ENCODE peak calls at places on chromosome 1, in eight cellular contexts. One of them, this sample, is unnamed.

GRCh38 chr1:12049625-12050024 is 13.5 kb upstream of the TNFRSF8 start:
- DNase-seq in CD4-positive, alpha-beta memory T cell: no peak
- DNase-seq in fibroblast of lung: no peak
- DNase-seq in Peyer's patch: no peak
- DNase-seq in thoracic aorta: no peak
- DNase-seq in uterus: no peak
- DNase-seq in SK-N-SH: no peak
- DNase-seq in CD8-positive, alpha-beta memory T cell: no peak
- DNase-seq in this sample: no peak

GRCh38 chr1:211613951-211614350 is 35.0 kb upstream of the SLC30A1 start:
- DNase-seq in SK-N-SH: peak
- DNase-seq in thoracic aorta: no peak
- DNase-seq in CD4-positive, alpha-beta memory T cell: no peak
- DNase-seq in fibroblast of lung: peak
- DNase-seq in Peyer's patch: no peak
- DNase-seq in CD8-positive, alpha-beta memory T cell: no peak
- DNase-seq in uterus: no peak
- DNase-seq in this sample: no peak

GRCh38 chr1:193019442-193020026 is 39.6 kb downstream of the UCHL5 start:
- DNase-seq in SK-N-SH: peak
- DNase-seq in thoracic aorta: no peak
- DNase-seq in CD4-positive, alpha-beta memory T cell: no peak
- DNase-seq in CD8-positive, alpha-beta memory T cell: no peak
- DNase-seq in fibroblast of lung: peak
- DNase-seq in Peyer's patch: no peak
- DNase-seq in uterus: no peak
- DNase-seq in this sample: no peak

GRCh38 chr1:115429242-115429641 is 91.2 kb upstream of the NGF start:
- DNase-seq in CD8-positive, alpha-beta memory T cell: no peak
- DNase-seq in Peyer's patch: no peak
- DNase-seq in fibroblast of lung: peak
- DNase-seq in SK-N-SH: no peak
- DNase-seq in uterus: no peak
- DNase-seq in CD4-positive, alpha-beta memory T cell: no peak
- DNase-seq in thoracic aorta: no peak
- DNase-seq in this sample: no peak

GRCh38 chr1:60904079-60904852 is 178.1 kb upstream of the NFIA start:
- DNase-seq in fibroblast of lung: peak
- DNase-seq in CD4-positive, alpha-beta memory T cell: no peak
- DNase-seq in thoracic aorta: peak
- DNase-seq in Peyer's patch: no peak
- DNase-seq in SK-N-SH: no peak
- DNase-seq in uterus: no peak
- DNase-seq in CD8-positive, alpha-beta memory T cell: no peak
- DNase-seq in this sample: no peak

GRCh38 chr1:119714583-119714982 is 2.8 kb downstream of the PHGDH start:
- DNase-seq in uterus: no peak
- DNase-seq in Peyer's patch: no peak
- DNase-seq in SK-N-SH: no peak
- DNase-seq in CD4-positive, alpha-beta memory T cell: no peak
- DNase-seq in thoracic aorta: no peak
- DNase-seq in fibroblast of lung: no peak
- DNase-seq in CD8-positive, alpha-beta memory T cell: no peak
- DNase-seq in this sample: no peak

GRCh38 chr1:90705910-90706309 is 11.2 kb downstream of the BARHL2 start:
- DNase-seq in SK-N-SH: no peak
- DNase-seq in CD4-positive, alpha-beta memory T cell: no peak
- DNase-seq in CD8-positive, alpha-beta memory T cell: no peak
- DNase-seq in fibroblast of lung: no peak
- DNase-seq in uterus: no peak
- DNase-seq in Peyer's patch: no peak
- DNase-seq in thoracic aorta: no peak
- DNase-seq in this sample: no peak

GRCh38 chr1:68973459-68974244 is 476.8 kb upstream of the DEPDC1 start:
- DNase-seq in uterus: no peak
- DNase-seq in SK-N-SH: no peak
- DNase-seq in thoracic aorta: no peak
- DNase-seq in CD4-positive, alpha-beta memory T cell: no peak
- DNase-seq in CD8-positive, alpha-beta memory T cell: no peak
- DNase-seq in fibroblast of lung: peak
- DNase-seq in Peyer's patch: no peak
- DNase-seq in this sample: no peak

GRCh38 chr1:4397196-4397595 is 257.2 kb upstream of the AJAP1 start:
- DNase-seq in thoracic aorta: no peak
- DNase-seq in SK-N-SH: no peak
- DNase-seq in fibroblast of lung: peak
- DNase-seq in CD8-positive, alpha-beta memory T cell: no peak
- DNase-seq in Peyer's patch: no peak
- DNase-seq in uterus: no peak
- DNase-seq in CD4-positive, alpha-beta memory T cell: no peak
- DNase-seq in this sample: no peak

GRCh38 chr1:25425098-25426085 is 4.8 kb upstream of the RHCE start:
- DNase-seq in fibroblast of lung: peak
- DNase-seq in uterus: no peak
- DNase-seq in CD8-positive, alpha-beta memory T cell: no peak
- DNase-seq in thoracic aorta: no peak
- DNase-seq in SK-N-SH: no peak
- DNase-seq in Peyer's patch: peak
- DNase-seq in CD4-positive, alpha-beta memory T cell: no peak
- DNase-seq in this sample: no peak

GRCh38 chr1:11499825-11500331 is 20.9 kb downstream of the DISP3 start:
- DNase-seq in CD8-positive, alpha-beta memory T cell: no peak
- DNase-seq in fibroblast of lung: no peak
- DNase-seq in SK-N-SH: peak
- DNase-seq in uterus: no peak
- DNase-seq in CD4-positive, alpha-beta memory T cell: no peak
- DNase-seq in Peyer's patch: no peak
- DNase-seq in thoracic aorta: no peak
- DNase-seq in this sample: peak

GRCh38 chr1:160108888-160109662 is 6.5 kb upstream of the ATP1A2 start:
- DNase-seq in CD8-positive, alpha-beta memory T cell: no peak
- DNase-seq in SK-N-SH: peak
- DNase-seq in uterus: no peak
- DNase-seq in Peyer's patch: no peak
- DNase-seq in CD4-positive, alpha-beta memory T cell: no peak
- DNase-seq in fibroblast of lung: peak
- DNase-seq in thoracic aorta: no peak
- DNase-seq in this sample: no peak

GRCh38 chr1:175597206-175597605 is 146.2 kb downstream of the TNR start:
- DNase-seq in thoracic aorta: no peak
- DNase-seq in CD8-positive, alpha-beta memory T cell: no peak
- DNase-seq in uterus: no peak
- DNase-seq in Peyer's patch: no peak
- DNase-seq in fibroblast of lung: no peak
- DNase-seq in CD4-positive, alpha-beta memory T cell: no peak
- DNase-seq in SK-N-SH: no peak
- DNase-seq in this sample: no peak

GRCh38 chr1:230581446-230582079 is 60.7 kb upstream of the COG2 start:
- DNase-seq in CD8-positive, alpha-beta memory T cell: no peak
- DNase-seq in Peyer's patch: no peak
- DNase-seq in SK-N-SH: no peak
- DNase-seq in uterus: no peak
- DNase-seq in fibroblast of lung: no peak
- DNase-seq in thoracic aorta: no peak
- DNase-seq in CD4-positive, alpha-beta memory T cell: no peak
- DNase-seq in this sample: no peak

GRCh38 chr1:50620680-50621329 is 197.6 kb upstream of the DMRTA2 start:
- DNase-seq in CD4-positive, alpha-beta memory T cell: no peak
- DNase-seq in thoracic aorta: no peak
- DNase-seq in uterus: no peak
- DNase-seq in Peyer's patch: peak
- DNase-seq in SK-N-SH: no peak
- DNase-seq in CD8-positive, alpha-beta memory T cell: no peak
- DNase-seq in fibroblast of lung: peak
- DNase-seq in this sample: no peak
- H3K27ac ChIP-seq in CD4-positive, alpha-beta memory T cell: no peak
- H3K27ac ChIP-seq in thoracic aorta: no peak
- H3K27ac ChIP-seq in uterus: no peak
- H3K27ac ChIP-seq in Peyer's patch: no peak
- H3K27ac ChIP-seq in SK-N-SH: no peak
- H3K27ac ChIP-seq in CD8-positive, alpha-beta memory T cell: no peak
- H3K27ac ChIP-seq in fibroblast of lung: no peak
- H3K27ac ChIP-seq in this sample: no peak

GRCh38 chr1:234989479-234990327 is 138.9 kb downstream of the TOMM20 start:
- DNase-seq in uterus: no peak
- DNase-seq in fibroblast of lung: no peak
- DNase-seq in CD4-positive, alpha-beta memory T cell: no peak
- DNase-seq in CD8-positive, alpha-beta memory T cell: no peak
- DNase-seq in Peyer's patch: no peak
- DNase-seq in SK-N-SH: no peak
- DNase-seq in thoracic aorta: no peak
- DNase-seq in this sample: no peak
- H3K27ac ChIP-seq in uterus: peak
- H3K27ac ChIP-seq in fibroblast of lung: peak
- H3K27ac ChIP-seq in CD4-positive, alpha-beta memory T cell: no peak
- H3K27ac ChIP-seq in CD8-positive, alpha-beta memory T cell: no peak
- H3K27ac ChIP-seq in Peyer's patch: no peak
- H3K27ac ChIP-seq in SK-N-SH: peak
- H3K27ac ChIP-seq in thoracic aorta: peak
- H3K27ac ChIP-seq in this sample: peak

GRCh38 chr1:53134961-53135734 is 7.3 kb downstream of the SLC1A7 start:
- DNase-seq in fibroblast of lung: peak
- DNase-seq in uterus: peak
- DNase-seq in thoracic aorta: no peak
- DNase-seq in Peyer's patch: peak
- DNase-seq in CD8-positive, alpha-beta memory T cell: no peak
- DNase-seq in SK-N-SH: no peak
- DNase-seq in CD4-positive, alpha-beta memory T cell: no peak
- DNase-seq in this sample: peak
- H3K27ac ChIP-seq in fibroblast of lung: peak
- H3K27ac ChIP-seq in uterus: peak
- H3K27ac ChIP-seq in thoracic aorta: no peak
- H3K27ac ChIP-seq in Peyer's patch: no peak
- H3K27ac ChIP-seq in CD8-positive, alpha-beta memory T cell: no peak
- H3K27ac ChIP-seq in SK-N-SH: no peak
- H3K27ac ChIP-seq in CD4-positive, alpha-beta memory T cell: no peak
- H3K27ac ChIP-seq in this sample: no peak

DNA sequence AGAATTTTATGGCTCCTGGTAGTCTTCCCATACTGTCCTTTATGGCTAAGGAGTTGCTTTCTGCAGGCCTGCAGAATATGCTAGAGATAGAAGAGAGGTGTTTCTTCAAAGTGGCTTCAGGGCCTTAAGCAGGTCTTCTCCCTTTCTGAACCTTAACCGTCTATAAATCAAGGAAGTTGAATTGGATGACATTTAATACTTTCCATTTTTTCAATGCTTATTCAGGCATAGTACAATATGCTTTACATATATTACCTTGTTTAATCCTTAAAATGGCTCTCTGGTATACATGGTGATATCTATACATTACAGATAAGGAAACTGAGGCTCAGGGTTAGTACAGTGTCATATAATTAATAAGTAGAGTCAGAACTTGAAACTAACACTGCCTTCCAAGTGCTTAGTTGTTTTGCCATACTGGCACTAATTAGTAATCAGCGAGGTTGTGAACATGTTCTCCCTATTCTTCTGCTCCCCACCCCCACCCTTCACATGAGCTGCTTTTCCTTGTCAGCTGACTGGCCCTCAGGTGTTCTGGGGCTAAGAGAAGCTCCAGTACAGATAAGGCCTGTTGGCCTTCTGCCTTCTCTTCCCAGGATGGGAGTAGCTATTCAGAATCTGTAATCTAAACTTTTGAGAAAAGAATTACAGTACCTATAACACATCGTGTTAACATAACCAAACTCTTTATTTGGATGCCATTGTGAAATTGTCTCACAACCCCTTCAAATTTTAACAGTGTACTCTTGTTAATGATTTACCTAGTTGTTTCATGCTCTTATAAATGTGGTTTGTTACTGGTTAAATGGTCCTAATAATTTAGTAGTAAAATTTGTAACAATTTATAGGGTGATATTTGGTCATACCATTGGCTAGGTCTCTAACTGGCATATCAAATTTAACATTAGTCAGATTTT is 13.6 kb downstream of the NFYC start:
- DNase-seq in CD4-positive, alpha-beta memory T cell: no peak
- DNase-seq in CD8-positive, alpha-beta memory T cell: no peak
- DNase-seq in fibroblast of lung: no peak
- DNase-seq in SK-N-SH: no peak
- DNase-seq in thoracic aorta: no peak
- DNase-seq in uterus: no peak
- DNase-seq in Peyer's patch: no peak
- DNase-seq in this sample: no peak
- H3K27ac ChIP-seq in CD4-positive, alpha-beta memory T cell: no peak
- H3K27ac ChIP-seq in CD8-positive, alpha-beta memory T cell: no peak
- H3K27ac ChIP-seq in fibroblast of lung: no peak
- H3K27ac ChIP-seq in SK-N-SH: no peak
- H3K27ac ChIP-seq in thoracic aorta: no peak
- H3K27ac ChIP-seq in uterus: no peak
- H3K27ac ChIP-seq in Peyer's patch: no peak
- H3K27ac ChIP-seq in this sample: no peak

This sample was measured in spleen.